ENCODE peak calls at places on chromosomes 7 and 10, in four cellular contexts. L is HepG2, M is HCT116, Q is K562. Y is an unnamed sample.

GRCh38 chr7:129468087-129468486 is 33.9 kb downstream of the STRIP2 start:
- DNase-seq in Q (no peak), L (no peak), M (no peak), Y (no peak)

GRCh38 chr10:129637841-129638240 is 170.8 kb downstream of the MGMT start:
- DNase-seq in Q (no peak), L (no peak), M (no peak), Y (no peak)

GRCh38 chr10:133079836-133080682 is 7.7 kb upstream of the ADGRA1 start:
- DNase-seq in M (no peak), L (no peak), Q (no peak), Y (no peak)

GRCh38 chr10:27256299-27256698 is 15.7 kb upstream of the ACBD5 start:
- DNase-seq in L (no peak), M (no peak), Q (no peak), Y (no peak)

GRCh38 chr7:10312942-10313341 is 660.7 kb upstream of the PHF14 start:
- DNase-seq in M (no peak), Q (no peak), L (no peak), Y (no peak)

GRCh38 chr10:132187421-132188138 is 832 bp downstream of the DPYSL4 start:
- DNase-seq in M (no peak), Q (no peak), L (no peak), Y (peak)

GRCh38 chr7:30596043-30596641 is 1.5 kb downstream of the GARS1 start:
- DNase-seq in M (no peak), L (peak), Q (peak), Y (peak)

GRCh38 chr10:50279489-50279888 is 28.2 kb upstream of the ASAH2 start:
- DNase-seq in M (no peak), Q (peak), L (peak), Y (no peak)

GRCh38 chr10:4586756-4587155 is 239.3 kb upstream of the AKR1E2 start:
- DNase-seq in Q (no peak), M (no peak), L (no peak), Y (no peak)

GRCh38 chr10:132706701-132707100 is 79.2 kb downstream of the NKX6-2 start:
- DNase-seq in L (no peak), Q (no peak), M (no peak), Y (no peak)

GRCh38 chr7:74481458-74482324 is 28.0 kb downstream of the GTF2IRD1 start:
- DNase-seq in Q (no peak), L (no peak), M (no peak), Y (peak)

GRCh38 chr7:115676707-115677106 is 353.9 kb downstream of the TFEC start:
- DNase-seq in Q (no peak), M (no peak), L (no peak), Y (no peak)

GRCh38 chr7:48299580-48300169 is 128.4 kb downstream of the ABCA13 start:
- DNase-seq in L (peak), M (peak), Q (peak), Y (peak)

GRCh38 chr7:83427929-83428328 is 221.0 kb downstream of the SEMA3E start:
- DNase-seq in M (peak), Q (no peak), L (no peak), Y (no peak)

GRCh38 chr7:99949645-99950228 is 20.3 kb upstream of the GJC3 start:
- DNase-seq in M (no peak), L (peak), Q (peak), Y (no peak)

GRCh38 chr7:105098863-105099515 is 85.0 kb downstream of the KMT2E start:
- DNase-seq in L (no peak), Q (no peak), M (no peak), Y (no peak)

GRCh38 chr7:131293018-131293417 is 34.7 kb upstream of the MKLN1 start:
- DNase-seq in M (no peak), L (no peak), Q (no peak), Y (no peak)

GRCh38 chr7:139446051-139446890 is 37.2 kb downstream of the KLRG2 start:
- DNase-seq in M (no peak), L (no peak), Q (no peak), Y (no peak)

GRCh38 chr10:124221356-124222297 is 128.2 kb upstream of the CHST15 start:
- DNase-seq in Q (no peak), M (no peak), L (no peak), Y (peak)

GRCh38 chr7:50718311-50718710 is 64.4 kb downstream of the GRB10 start:
- DNase-seq in Q (no peak), M (no peak), L (peak), Y (no peak)

GRCh38 chr7:107958764-107959526 is 44.0 kb downstream of the LAMB1 start:
- DNase-seq in M (no peak), L (no peak), Q (no peak), Y (no peak)
- TF ChIP-seq ELF1 in M (no peak), L (no peak), Q (no peak), Y (no peak)

DNA sequence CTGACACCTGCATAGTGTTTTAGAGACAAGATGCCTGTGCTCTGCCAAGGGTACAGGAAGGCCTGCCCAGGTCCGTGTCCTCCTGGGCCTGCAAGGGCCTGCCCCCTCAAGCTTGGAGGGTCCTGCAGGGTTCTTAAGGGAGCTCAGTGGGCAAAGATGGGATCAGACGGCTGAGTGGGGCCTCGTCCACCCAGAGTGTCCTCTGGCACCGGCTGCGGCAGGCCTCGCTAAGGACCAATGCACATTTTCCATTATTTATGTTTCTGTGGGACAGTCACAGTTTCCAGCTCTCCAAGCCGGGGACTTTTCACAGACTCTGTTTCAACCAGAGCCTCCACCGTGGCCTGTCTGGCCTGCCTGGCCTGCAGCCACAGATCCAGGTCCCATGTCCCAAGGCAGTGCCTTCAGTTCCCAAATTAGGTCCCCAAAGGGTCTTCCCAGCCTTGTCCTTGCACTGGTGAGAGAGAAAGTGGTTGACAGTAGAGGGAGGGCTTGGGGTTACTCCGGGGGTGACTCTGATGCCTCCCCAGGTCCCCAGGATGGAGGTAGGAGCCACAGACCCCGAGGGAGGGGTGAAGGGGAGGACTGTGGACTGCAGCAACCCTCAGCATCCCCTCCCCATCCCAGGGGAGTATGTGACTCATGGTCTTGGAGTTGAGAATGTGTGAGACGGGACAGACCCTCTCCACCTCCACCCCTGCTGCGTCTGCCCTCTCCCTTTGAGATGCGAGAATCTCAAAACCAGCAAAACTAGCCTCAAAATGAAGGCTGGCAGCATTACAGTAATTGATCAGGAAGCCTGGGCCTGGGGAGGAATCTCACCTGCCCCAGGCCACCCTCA is 14.8 kb downstream of the MYL10 start:
- DNase-seq in L (no peak), M (no peak), Q (no peak), Y (no peak)
- TF ChIP-seq ELF1 in L (no peak), M (no peak), Q (no peak), Y (no peak)

GRCh38 chr10:91162050-91162494 is 58.4 kb upstream of the PCGF5 start:
- DNase-seq in L (peak), M (no peak), Q (peak), Y (no peak)

GRCh38 chr10:91163269-91163708 is 57.2 kb upstream of the PCGF5 start:
- DNase-seq in L (peak), Q (peak), M (peak), Y (peak)

GRCh38 chr10:91162495-91163268 is 57.8 kb upstream of the PCGF5 start:
- DNase-seq in Q (peak), M (no peak), L (peak), Y (peak)

GRCh38 chr10:91164520-91165065 is 55.9 kb upstream of the PCGF5 start:
- DNase-seq in L (no peak), M (no peak), Q (peak), Y (no peak)

GRCh38 chr10:91163709-91164474 is 56.6 kb upstream of the PCGF5 start:
- DNase-seq in M (peak), Q (peak), L (peak), Y (peak)
- TF ChIP-seq ELF1 in M (no peak), Q (no peak), L (no peak), Y (no peak)

GRCh38 chr10:17214991-17215781 is 12.9 kb upstream of the VIM start:
- DNase-seq in L (no peak), Q (peak), M (peak), Y (no peak)
- TF ChIP-seq ELF1 in L (no peak), Q (no peak), M (no peak), Y (no peak)

GRCh38 chr10:77006836-77007511 is 630.6 kb downstream of the KCNMA1 start:
- DNase-seq in L (no peak), M (no peak), Q (no peak), Y (no peak)
- TF ChIP-seq ELF1 in L (no peak), M (no peak), Q (no peak), Y (no peak)

GRCh38 chr7:46930336-46930735 is 651.6 kb downstream of the TNS3 start:
- DNase-seq in Q (no peak), M (no peak), L (no peak), Y (no peak)
- TF ChIP-seq ELF1 in Q (no peak), M (no peak), L (no peak), Y (no peak)

DNA sequence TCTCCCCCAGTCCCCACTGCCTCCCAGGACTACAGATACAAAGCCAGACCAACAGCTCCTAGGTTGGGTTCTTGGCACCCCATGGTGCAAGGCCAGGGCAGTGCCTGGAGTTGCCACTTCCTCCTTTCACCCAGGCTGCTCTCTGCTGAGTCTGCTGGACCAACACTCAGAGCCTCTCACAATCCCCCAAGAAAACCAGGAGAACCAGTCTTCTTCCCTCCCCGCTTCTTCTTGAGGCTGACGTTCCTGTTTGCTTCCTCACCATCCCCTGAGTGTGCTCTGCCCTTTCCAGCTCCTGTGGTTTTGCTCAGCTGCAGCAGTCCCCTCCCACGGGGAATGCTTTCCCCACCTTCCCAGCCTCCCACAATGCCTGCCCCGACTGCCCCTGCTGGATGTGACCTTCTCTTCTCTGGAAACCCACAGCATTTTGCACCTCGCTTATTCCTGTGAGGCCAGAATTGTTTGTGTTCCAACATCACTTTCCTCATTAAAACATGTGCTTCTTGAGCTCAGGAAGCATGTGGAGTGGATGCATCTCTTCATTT is 89.9 kb downstream of the GOLGA7B start:
- DNase-seq in L (no peak), M (no peak), Q (no peak), Y (no peak)
- TF ChIP-seq ELF1 in L (no peak), M (no peak), Q (no peak), Y (no peak)

Y was measured in SK-N-SH.